ENCODE peak calls at places on chromosomes 2 and 18, in four cellular contexts. One of them, this sample, is unnamed.

GRCh38 chr2:18848641-18849040 is 259.3 kb upstream of the NT5C1B start:
- DNase-seq in A549: no peak
- DNase-seq in HepG2: no peak
- DNase-seq in K562: no peak
- DNase-seq in this sample: no peak

GRCh38 chr18:37450434-37451133 is 115.0 kb downstream of the CELF4 start:
- DNase-seq in A549: no peak
- DNase-seq in HepG2: no peak
- DNase-seq in K562: no peak
- DNase-seq in this sample: peak

GRCh38 chr2:25184254-25184653 is 15.9 kb upstream of the POMC start:
- DNase-seq in A549: no peak
- DNase-seq in HepG2: no peak
- DNase-seq in K562: no peak
- DNase-seq in this sample: no peak

GRCh38 chr2:11022874-11023273 is 111.1 kb downstream of the KCNF1 start:
- DNase-seq in A549: no peak
- DNase-seq in HepG2: peak
- DNase-seq in K562: no peak
- DNase-seq in this sample: no peak

GRCh38 chr2:19362652-19363473 is 4.4 kb upstream of the OSR1 start:
- DNase-seq in A549: peak
- DNase-seq in HepG2: peak
- DNase-seq in K562: peak
- DNase-seq in this sample: peak

GRCh38 chr2:142827170-142827569 is 50.3 kb upstream of the KYNU start:
- DNase-seq in A549: no peak
- DNase-seq in HepG2: no peak
- DNase-seq in K562: no peak
- DNase-seq in this sample: no peak

GRCh38 chr2:164662066-164662465 is 40.8 kb upstream of the GRB14 start:
- DNase-seq in A549: no peak
- DNase-seq in HepG2: no peak
- DNase-seq in K562: no peak
- DNase-seq in this sample: no peak

GRCh38 chr18:21933931-21934765 is 193.6 kb downstream of the MIB1 start:
- DNase-seq in A549: no peak
- DNase-seq in HepG2: no peak
- DNase-seq in K562: no peak
- DNase-seq in this sample: peak

GRCh38 chr2:171893824-171894611 is at the start of gene SLC25A12:
- DNase-seq in A549: peak
- DNase-seq in HepG2: peak
- DNase-seq in K562: peak
- DNase-seq in this sample: peak

GRCh38 chr2:169091761-169092523 is 22.6 kb downstream of the DHRS9 start:
- DNase-seq in A549: peak
- DNase-seq in HepG2: no peak
- DNase-seq in K562: no peak
- DNase-seq in this sample: no peak

GRCh38 chr2:118013221-118013723 is 598 bp downstream of the CCDC93 start:
- DNase-seq in A549: no peak
- DNase-seq in HepG2: peak
- DNase-seq in K562: peak
- DNase-seq in this sample: no peak

GRCh38 chr2:64937341-64938230 is 51.6 kb upstream of the SLC1A4 start:
- DNase-seq in A549: no peak
- DNase-seq in HepG2: no peak
- DNase-seq in K562: no peak
- DNase-seq in this sample: no peak

GRCh38 chr2:190344275-190344827 is 962 bp downstream of the INPP1 start:
- DNase-seq in A549: peak
- DNase-seq in HepG2: peak
- DNase-seq in K562: no peak
- DNase-seq in this sample: no peak

GRCh38 chr18:79944126-79944731 is 7.2 kb downstream of the SLC66A2 start:
- DNase-seq in A549: no peak
- DNase-seq in HepG2: no peak
- DNase-seq in K562: no peak
- DNase-seq in this sample: no peak

GRCh38 chr2:238239552-238239871 is 326 bp downstream of the HES6 start:
- DNase-seq in A549: no peak
- DNase-seq in HepG2: no peak
- DNase-seq in K562: peak
- DNase-seq in this sample: no peak

GRCh38 chr2:144479138-144479537 is 40.8 kb downstream of the ZEB2 start:
- DNase-seq in A549: no peak
- DNase-seq in HepG2: no peak
- DNase-seq in K562: no peak
- DNase-seq in this sample: no peak

GRCh38 chr2:51103205-51103604 is 71.3 kb upstream of the NRXN1 start:
- DNase-seq in A549: no peak
- DNase-seq in HepG2: peak
- DNase-seq in K562: no peak
- DNase-seq in this sample: peak

GRCh38 chr18:10488022-10488421 is 33.6 kb downstream of the APCDD1 start:
- DNase-seq in A549: no peak
- DNase-seq in HepG2: no peak
- DNase-seq in K562: no peak
- DNase-seq in this sample: no peak

GRCh38 chr2:46998551-46998950 is 82.9 kb upstream of the MCFD2 start:
- DNase-seq in A549: no peak
- DNase-seq in HepG2: no peak
- DNase-seq in K562: no peak
- DNase-seq in this sample: no peak

GRCh38 chr2:129277188-129277587 is 702.3 kb upstream of the RAB6C start:
- DNase-seq in A549: no peak
- DNase-seq in HepG2: no peak
- DNase-seq in K562: no peak
- DNase-seq in this sample: no peak

GRCh38 chr2:26649322-26649721 is 8.2 kb upstream of the CIB4 start:
- DNase-seq in A549: no peak
- DNase-seq in HepG2: no peak
- DNase-seq in K562: no peak
- DNase-seq in this sample: no peak

GRCh38 chr2:236785611-236786057 is 216.0 kb downstream of the ACKR3 start:
- DNase-seq in A549: no peak
- DNase-seq in HepG2: no peak
- DNase-seq in K562: no peak
- DNase-seq in this sample: no peak

GRCh38 chr2:240626531-240627300 is 1.4 kb downstream of the GPR35 start:
- DNase-seq in A549: no peak
- DNase-seq in HepG2: peak
- DNase-seq in K562: no peak
- DNase-seq in this sample: no peak

GRCh38 chr18:55402731-55403405 is 185.1 kb downstream of the TCF4 start:
- DNase-seq in A549: no peak
- DNase-seq in HepG2: no peak
- DNase-seq in K562: no peak
- DNase-seq in this sample: no peak
- TF ChIP-seq PHF8 in A549: no peak
- TF ChIP-seq PHF8 in HepG2: no peak
- TF ChIP-seq PHF8 in K562: no peak
- TF ChIP-seq PHF8 in this sample: no peak

GRCh38 chr2:174844295-174844708 is 80.0 kb upstream of the CHRNA1 start:
- DNase-seq in A549: no peak
- DNase-seq in HepG2: no peak
- DNase-seq in K562: no peak
- DNase-seq in this sample: no peak

GRCh38 chr2:174846218-174846617 is 81.9 kb upstream of the CHRNA1 start:
- DNase-seq in A549: no peak
- DNase-seq in HepG2: no peak
- DNase-seq in K562: no peak
- DNase-seq in this sample: no peak

GRCh38 chr2:174841931-174842330 is 77.7 kb upstream of the CHRNA1 start:
- DNase-seq in A549: no peak
- DNase-seq in HepG2: no peak
- DNase-seq in K562: no peak
- DNase-seq in this sample: no peak

GRCh38 chr2:174842496-174842895 is 78.2 kb upstream of the CHRNA1 start:
- DNase-seq in A549: no peak
- DNase-seq in HepG2: no peak
- DNase-seq in K562: no peak
- DNase-seq in this sample: no peak

GRCh38 chr2:174846941-174847938 is 83.0 kb upstream of the CHRNA1 start:
- DNase-seq in A549: peak
- DNase-seq in HepG2: no peak
- DNase-seq in K562: peak
- DNase-seq in this sample: no peak
- TF ChIP-seq PHF8 in A549: no peak
- TF ChIP-seq PHF8 in HepG2: no peak
- TF ChIP-seq PHF8 in K562: no peak
- TF ChIP-seq PHF8 in this sample: no peak

DNA sequence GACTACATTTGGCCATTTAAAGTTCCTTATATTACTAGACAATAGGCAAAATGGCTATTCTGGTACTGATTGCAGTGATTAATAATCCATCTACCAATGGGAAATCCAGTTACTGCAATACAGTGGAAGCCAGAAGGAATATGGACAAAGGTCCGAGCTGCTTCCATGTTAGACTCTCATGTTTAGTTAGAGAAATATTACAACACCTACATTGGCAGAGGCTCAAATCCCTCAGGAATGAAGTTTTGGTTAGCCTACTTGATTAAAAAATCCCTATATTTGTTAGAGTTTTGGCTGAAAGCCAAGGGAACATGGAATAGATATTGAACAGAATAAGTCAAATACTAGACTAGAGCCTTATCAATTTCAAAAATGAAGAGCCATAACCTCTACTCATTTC is 48.5 kb downstream of the ARL6IP6 start:
- DNase-seq in A549: no peak
- DNase-seq in HepG2: no peak
- DNase-seq in K562: no peak
- DNase-seq in this sample: no peak
- TF ChIP-seq PHF8 in A549: no peak
- TF ChIP-seq PHF8 in HepG2: no peak
- TF ChIP-seq PHF8 in K562: no peak
- TF ChIP-seq PHF8 in this sample: no peak

GRCh38 chr18:74826560-74826959 is 228.9 kb downstream of the ZNF407 start:
- DNase-seq in A549: no peak
- DNase-seq in HepG2: no peak
- DNase-seq in K562: no peak
- DNase-seq in this sample: no peak
- TF ChIP-seq PHF8 in A549: no peak
- TF ChIP-seq PHF8 in HepG2: no peak
- TF ChIP-seq PHF8 in K562: no peak
- TF ChIP-seq PHF8 in this sample: no peak

DNA sequence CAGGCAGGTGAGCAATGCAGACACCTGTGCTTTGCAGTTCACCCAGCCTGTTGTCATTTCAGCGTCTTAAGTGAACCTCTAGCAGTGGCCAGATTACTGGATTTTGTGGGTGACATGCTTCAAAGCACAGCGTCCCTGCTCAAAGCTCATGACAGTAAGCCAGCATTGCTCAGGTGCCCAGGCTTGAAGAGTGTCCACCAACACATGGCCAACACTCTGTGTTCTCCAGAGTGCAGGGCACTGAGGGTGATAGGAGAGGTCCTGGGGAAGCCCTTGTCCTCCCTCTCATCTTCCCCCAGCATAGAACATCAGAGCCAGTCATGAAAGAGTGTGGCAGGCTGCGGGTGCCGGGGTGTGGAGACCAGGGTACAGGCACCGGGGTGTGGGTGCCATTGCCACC is 161.9 kb upstream of the SH3BP4 start:
- DNase-seq in A549: no peak
- DNase-seq in HepG2: no peak
- DNase-seq in K562: no peak
- DNase-seq in this sample: no peak
- TF ChIP-seq PHF8 in A549: no peak
- TF ChIP-seq PHF8 in HepG2: no peak
- TF ChIP-seq PHF8 in K562: no peak
- TF ChIP-seq PHF8 in this sample: no peak

GRCh38 chr2:239550336-239550735 is 149.5 kb upstream of the HDAC4 start:
- DNase-seq in A549: no peak
- DNase-seq in HepG2: no peak
- DNase-seq in K562: no peak
- DNase-seq in this sample: no peak
- TF ChIP-seq PHF8 in A549: no peak
- TF ChIP-seq PHF8 in HepG2: no peak
- TF ChIP-seq PHF8 in K562: no peak
- TF ChIP-seq PHF8 in this sample: no peak

GRCh38 chr18:8938817-8939216 is 163.7 kb upstream of the NDUFV2 start:
- DNase-seq in A549: no peak
- DNase-seq in HepG2: no peak
- DNase-seq in K562: no peak
- DNase-seq in this sample: no peak
- TF ChIP-seq PHF8 in A549: no peak
- TF ChIP-seq PHF8 in HepG2: no peak
- TF ChIP-seq PHF8 in K562: no peak
- TF ChIP-seq PHF8 in this sample: no peak

DNA sequence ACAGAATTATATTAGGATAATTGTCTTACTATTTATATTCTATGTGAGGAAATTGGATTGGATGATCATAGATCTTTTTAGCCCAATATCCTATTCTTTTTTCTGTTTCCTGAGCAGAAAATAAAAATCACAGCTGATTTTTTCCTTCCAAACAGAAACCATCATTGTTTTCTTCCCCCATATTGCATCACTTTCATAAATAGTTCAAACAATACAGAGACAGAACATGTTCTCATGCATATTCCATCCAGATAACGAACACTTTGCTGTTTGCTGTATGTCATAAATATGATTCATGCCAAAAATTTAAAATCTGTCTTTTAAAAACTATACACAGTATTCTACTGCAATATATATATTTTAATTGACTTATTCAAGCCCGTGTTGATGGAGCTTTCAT is 22.0 kb upstream of the RALBP1 start:
- DNase-seq in A549: no peak
- DNase-seq in HepG2: no peak
- DNase-seq in K562: no peak
- DNase-seq in this sample: no peak
- TF ChIP-seq PHF8 in A549: no peak
- TF ChIP-seq PHF8 in HepG2: no peak
- TF ChIP-seq PHF8 in K562: no peak
- TF ChIP-seq PHF8 in this sample: no peak